ENCODE peak calls at places on chromosomes 6 and 20, in four cellular contexts. One of them, this sample, is unnamed.

GRCh38 chr6:137291441-137291840 is 72.3 kb upstream of the IFNGR1 start:
- DNase-seq in NCI-H2171 treated with DMSO at 0.1 percent for 48 hours: no peak
- DNase-seq in occipital lobe: peak; percentile 42
- DNase-seq in LHCN-M2: peak; percentile 95
- DNase-seq in this sample: peak; percentile 47

GRCh38 chr20:58634121-58634817 is 16.8 kb upstream of the STX16 start:
- DNase-seq in occipital lobe: no peak
- DNase-seq in NCI-H2171 treated with DMSO at 0.1 percent for 48 hours: no peak
- DNase-seq in LHCN-M2: no peak
- DNase-seq in this sample: no peak

GRCh38 chr6:16929814-16930213 is 168.6 kb upstream of the ATXN1 start:
- DNase-seq in occipital lobe: no peak
- DNase-seq in LHCN-M2: peak; percentile 87
- DNase-seq in NCI-H2171 treated with DMSO at 0.1 percent for 48 hours: no peak
- DNase-seq in this sample: no peak

GRCh38 chr20:1810926-1811620 is 84.1 kb upstream of the SIRPA start:
- DNase-seq in occipital lobe: no peak
- DNase-seq in LHCN-M2: peak; percentile 56
- DNase-seq in NCI-H2171 treated with DMSO at 0.1 percent for 48 hours: no peak
- DNase-seq in this sample: no peak

GRCh38 chr6:84013354-84013753 is 20.2 kb upstream of the MRAP2 start:
- DNase-seq in LHCN-M2: no peak
- DNase-seq in occipital lobe: no peak
- DNase-seq in NCI-H2171 treated with DMSO at 0.1 percent for 48 hours: no peak
- DNase-seq in this sample: no peak

GRCh38 chr6:41441598-41442205 is 104.5 kb upstream of the FOXP4 start:
- DNase-seq in occipital lobe: no peak
- DNase-seq in NCI-H2171 treated with DMSO at 0.1 percent for 48 hours: no peak
- DNase-seq in LHCN-M2: no peak
- DNase-seq in this sample: no peak

GRCh38 chr6:17281100-17281496 is at the start of gene RBM24:
- DNase-seq in LHCN-M2: peak; percentile 81
- DNase-seq in NCI-H2171 treated with DMSO at 0.1 percent for 48 hours: peak; percentile 45
- DNase-seq in occipital lobe: peak; percentile 25
- DNase-seq in this sample: peak; percentile 58

GRCh38 chr6:165515963-165516624 is 146.9 kb downstream of the PDE10A start:
- DNase-seq in occipital lobe: no peak
- DNase-seq in LHCN-M2: peak; percentile 68
- DNase-seq in NCI-H2171 treated with DMSO at 0.1 percent for 48 hours: no peak
- DNase-seq in this sample: no peak

GRCh38 chr6:107560657-107561056 is 70.7 kb downstream of the SOBP start:
- DNase-seq in LHCN-M2: no peak
- DNase-seq in NCI-H2171 treated with DMSO at 0.1 percent for 48 hours: no peak
- DNase-seq in occipital lobe: no peak
- DNase-seq in this sample: no peak